ENCODE peak calls at places on chromosome 19, in nine cellular contexts. D is dorsolateral prefrontal cortex, R is heart left ventricle, K is IMR-90, H is left lung, T is AG04450, W is tibial artery, C is A549, F is esophagus muscularis mucosa. G is an unnamed sample.

GRCh38 chr19:980133-980998 is 3.8 kb upstream of the WDR18 start:
- DNase-seq in D (no peak), T (no peak), K (no peak), C (no peak), R (no peak), F (no peak), H (no peak), W (no peak), G (no peak)

GRCh38 chr19:5339950-5340636 is 519 bp downstream of the PTPRS start:
- DNase-seq in R (no peak), D (peak), K (no peak), T (no peak), C (peak), H (no peak), W (no peak), F (no peak), G (no peak)

GRCh38 chr19:46216612-46217011 is 12.9 kb upstream of the IGFL1 start:
- DNase-seq in F (no peak), H (no peak), D (no peak), K (no peak), R (no peak), W (no peak), T (no peak), C (no peak), G (no peak)

GRCh38 chr19:37855098-37855497 is 51.3 kb downstream of the WDR87 start:
- DNase-seq in K (peak), H (peak), C (no peak), D (peak), W (no peak), F (no peak), T (no peak), R (peak), G (peak)

GRCh38 chr19:10655457-10656312 is 1.5 kb downstream of the ILF3 start:
- DNase-seq in D (peak), W (no peak), R (no peak), C (no peak), K (peak), T (no peak), F (no peak), H (no peak), G (no peak)

GRCh38 chr19:58477130-58477529 is 978 bp downstream of the ZNF446 start:
- DNase-seq in W (no peak), K (no peak), R (no peak), D (no peak), C (no peak), H (no peak), F (no peak), T (no peak), G (no peak)

GRCh38 chr19:43425567-43426392 is 11.1 kb downstream of the TEX101 start:
- DNase-seq in T (no peak), R (no peak), H (no peak), W (no peak), C (no peak), K (peak), D (peak), F (no peak), G (no peak)

GRCh38 chr19:2084993-2085720 is 11.0 kb downstream of the MOB3A start:
- DNase-seq in H (peak), K (no peak), C (no peak), R (peak), D (no peak), T (no peak), F (no peak), W (no peak), G (peak)

GRCh38 chr19:2332341-2333026 is 4.0 kb downstream of the SPPL2B start:
- DNase-seq in K (no peak), W (no peak), T (no peak), C (no peak), R (no peak), D (no peak), F (no peak), H (no peak), G (peak)

GRCh38 chr19:12784394-12784870 is 6.9 kb upstream of the JUNB start:
- DNase-seq in R (no peak), W (no peak), K (peak), C (no peak), D (no peak), H (no peak), F (no peak), T (no peak), G (no peak)

GRCh38 chr19:51681286-51681956 is 11.7 kb upstream of the SPACA6 start:
- DNase-seq in T (no peak), H (no peak), K (peak), F (no peak), D (no peak), W (no peak), C (no peak), R (no peak), G (no peak)

DNA sequence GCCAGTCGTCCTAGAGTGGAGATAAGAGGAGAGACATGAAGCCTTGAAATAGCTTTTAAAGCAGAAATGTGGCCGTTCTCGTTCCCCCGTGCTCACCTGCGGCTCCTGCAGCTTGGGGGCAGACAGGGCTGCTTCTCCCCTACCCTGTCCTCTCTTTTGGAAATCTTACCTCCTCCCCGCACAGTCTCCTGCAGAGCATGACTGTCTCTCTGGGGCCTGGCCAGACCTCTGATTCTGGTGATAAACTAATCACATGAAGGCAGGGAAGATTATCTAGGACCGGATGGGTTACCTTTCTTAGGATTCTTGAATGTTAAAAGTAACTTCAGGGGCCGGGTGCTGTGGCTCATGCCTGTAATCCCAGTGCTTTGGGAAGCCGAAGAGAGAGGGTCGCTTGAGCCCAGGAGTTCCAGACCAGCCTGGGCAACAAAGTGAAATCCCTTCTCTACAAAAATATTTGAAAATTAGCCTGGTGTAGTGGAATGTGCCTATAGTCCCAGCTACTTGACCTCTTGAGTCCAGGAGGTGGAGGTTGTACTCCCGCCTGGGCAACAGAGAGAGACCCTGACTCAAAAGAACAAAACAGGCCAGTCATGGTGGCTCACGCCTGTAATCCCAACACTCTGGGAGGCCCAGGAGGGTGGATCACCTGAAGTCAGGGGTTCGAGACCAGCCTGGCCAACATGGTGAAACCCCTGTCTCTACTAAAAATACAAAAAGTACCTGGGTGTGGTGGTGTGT is 8.1 kb downstream of the CEBPA start:
- DNase-seq in C (no peak), H (no peak), W (no peak), D (no peak), R (no peak), F (no peak), T (no peak), K (no peak), G (no peak)
- H3K27ac ChIP-seq in C (peak), H (peak), W (no peak), D (no peak), R (no peak), F (no peak), T (no peak), K (no peak), G (peak)

DNA sequence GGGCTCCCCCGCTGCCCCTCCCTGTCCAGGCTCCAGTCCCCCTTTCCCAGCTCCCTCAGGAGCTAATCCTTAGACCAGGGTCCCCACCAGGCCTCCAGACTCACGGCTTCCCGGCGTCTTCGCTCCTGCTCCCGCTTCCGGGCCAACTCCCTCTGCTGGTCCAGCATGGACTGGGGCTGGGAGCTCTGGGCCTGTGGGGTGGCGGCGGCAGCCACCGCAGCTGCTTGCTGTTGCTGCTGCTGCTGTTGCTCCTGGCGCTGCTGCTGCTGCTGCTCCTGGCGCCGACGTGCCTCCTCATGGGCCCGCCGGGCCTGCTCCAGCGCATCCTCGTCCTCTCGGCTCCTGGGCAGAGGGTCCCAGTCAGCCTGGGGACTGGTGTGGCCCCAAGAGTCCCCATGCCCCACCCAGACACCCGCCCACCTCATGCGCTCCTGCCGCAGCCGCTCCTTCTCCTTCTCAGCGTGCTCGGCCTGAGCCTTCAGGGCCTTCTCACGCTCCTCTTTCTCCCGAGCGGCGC is 6.4 kb upstream of the EPHX3 start:
- DNase-seq in C (no peak), H (no peak), D (no peak), F (no peak), T (no peak), W (no peak), R (no peak), K (no peak), G (no peak)
- TF ChIP-seq CTCF in C (no peak), H (no peak), D (no peak), F (no peak), T (no peak), W (no peak), R (no peak), K (no peak), G (peak)

DNA sequence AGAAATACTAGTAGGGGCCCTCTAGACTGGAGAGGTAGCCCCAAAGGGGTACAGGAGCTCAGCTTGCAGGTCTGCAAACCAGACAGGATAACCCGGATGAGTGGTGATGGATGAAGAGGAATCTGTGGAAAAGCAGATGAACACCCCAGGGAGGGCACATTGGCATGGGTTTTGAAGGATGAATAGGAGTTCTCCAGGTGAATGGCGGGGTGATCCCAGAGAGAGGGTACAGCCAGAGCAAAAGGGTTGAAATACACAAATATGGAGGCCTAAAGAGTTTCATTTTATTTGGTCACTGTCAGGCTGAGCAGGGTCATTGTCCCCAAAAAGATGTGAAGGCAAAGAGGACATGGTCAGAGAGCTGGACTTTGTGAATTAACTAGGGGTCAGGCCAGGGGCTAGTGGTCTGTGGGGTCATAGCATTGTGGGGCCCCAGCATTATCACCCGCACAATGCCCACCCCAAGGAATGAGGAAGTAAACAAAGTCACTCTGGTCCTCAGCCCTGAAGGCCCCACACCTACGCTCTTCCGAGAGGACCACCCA is 4.8 kb downstream of the NR2F6 start:
- DNase-seq in D (no peak), F (no peak), T (no peak), R (no peak), C (no peak), H (no peak), K (no peak), W (no peak), G (no peak)
- H3K27ac ChIP-seq in D (no peak), F (peak), T (no peak), R (peak), C (peak), H (no peak), K (no peak), W (peak), G (peak)

DNA sequence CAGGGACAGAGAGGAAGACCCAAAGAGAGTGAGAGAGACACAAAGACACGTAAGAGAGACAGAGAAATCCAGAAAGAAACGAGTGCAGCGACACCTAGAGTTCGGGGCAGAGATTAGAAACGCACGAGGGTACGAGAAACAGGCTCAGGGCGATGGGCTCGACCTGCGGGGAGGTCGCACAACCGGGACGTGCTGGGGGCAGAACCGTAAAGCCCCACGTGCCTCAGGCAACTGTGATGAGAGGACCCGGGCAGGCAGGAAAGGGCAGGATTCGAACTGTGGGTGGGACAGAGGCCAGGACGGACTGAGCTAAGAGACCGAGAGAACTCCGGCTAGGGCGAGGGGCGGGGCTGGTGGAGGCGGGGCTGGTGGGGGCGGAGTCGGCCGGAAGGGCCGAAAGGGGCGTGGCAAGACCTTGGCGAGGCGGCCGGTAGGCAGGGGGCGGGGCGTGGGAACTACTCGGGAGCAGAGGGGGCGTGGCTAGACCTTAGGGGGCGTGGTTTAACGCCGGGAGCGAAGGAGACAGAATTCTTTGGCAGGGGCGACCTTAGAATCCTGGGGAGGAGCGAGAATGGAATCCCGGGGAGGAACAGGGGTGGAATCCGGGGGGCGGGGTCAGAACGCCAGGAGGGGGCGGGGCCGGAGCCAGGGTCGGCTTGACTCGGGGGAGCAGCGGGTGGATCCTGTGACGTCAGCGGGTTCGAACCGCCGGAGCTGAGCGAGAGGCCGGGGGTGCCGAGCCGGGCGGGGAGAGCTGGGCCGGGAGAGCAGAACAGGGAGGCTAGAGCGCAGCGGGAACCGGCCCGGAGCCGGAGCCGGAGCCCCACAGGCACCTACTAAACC is at the start of gene NECTIN2:
- DNase-seq in T (peak), F (peak), H (peak), K (peak), D (peak), C (peak), R (peak), W (peak), G (peak)
- TF ChIP-seq CTCF in T (peak), F (peak), H (peak), K (peak), D (no peak), C (peak), R (peak), W (peak), G (peak)

GRCh38 chr19:3335431-3336350 is 30.7 kb upstream of the NFIC start:
- DNase-seq in K (peak), C (no peak), W (peak), R (peak), F (peak), D (no peak), T (no peak), H (no peak), G (peak)

GRCh38 chr19:3333662-3334061 is 32.7 kb upstream of the NFIC start:
- DNase-seq in W (no peak), T (no peak), H (no peak), R (no peak), D (no peak), C (no peak), K (no peak), F (no peak), G (no peak)

GRCh38 chr19:3338541-3339181 is 27.7 kb upstream of the NFIC start:
- DNase-seq in C (no peak), D (no peak), R (no peak), F (no peak), K (no peak), W (peak), T (no peak), H (peak), G (no peak)

GRCh38 chr19:3336351-3336679 is 30.1 kb upstream of the NFIC start:
- DNase-seq in W (no peak), D (no peak), T (no peak), F (no peak), H (no peak), K (no peak), C (no peak), R (no peak), G (no peak)

DNA sequence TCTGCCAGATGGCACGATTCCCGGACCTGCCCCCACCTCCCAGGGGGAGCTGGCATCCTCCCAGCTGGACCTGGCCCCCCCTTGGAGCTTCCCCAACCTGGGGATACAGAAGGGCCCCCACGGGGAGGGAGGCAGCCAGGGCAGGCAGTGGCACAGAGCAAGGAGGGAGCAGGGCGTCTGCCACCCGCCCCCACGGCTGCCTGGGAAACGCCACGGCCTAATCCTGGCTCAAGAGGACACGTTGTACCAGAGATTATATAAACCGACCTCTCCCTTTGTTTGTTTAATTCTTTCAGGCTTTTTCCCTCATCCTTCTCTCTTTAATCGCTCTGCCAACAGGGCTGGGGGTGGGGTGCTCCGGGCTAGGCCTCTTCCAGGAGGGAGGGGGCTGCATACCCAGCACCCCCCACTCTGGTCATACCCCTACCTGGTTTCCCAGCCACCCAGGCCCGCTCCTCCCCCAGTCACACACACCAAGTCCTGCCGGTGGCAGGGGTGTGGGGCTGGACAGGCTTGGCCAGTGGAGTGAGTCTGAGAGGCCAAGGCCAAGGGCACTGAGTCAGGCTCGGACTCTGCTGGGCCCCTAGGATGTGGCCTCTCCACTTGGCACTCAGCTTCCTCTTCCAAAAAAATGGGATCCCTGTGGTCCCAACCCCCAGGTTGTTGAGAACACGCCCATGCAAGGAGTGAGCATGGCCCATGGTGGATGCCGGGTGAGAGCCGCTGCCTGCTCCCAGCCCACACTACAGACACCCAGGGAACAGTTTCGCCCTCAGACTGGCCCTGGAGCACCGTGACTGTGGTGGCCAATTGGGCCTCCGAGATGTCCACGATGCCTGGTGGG is 29.5 kb upstream of the NFIC start:
- DNase-seq in R (peak), C (no peak), T (peak), K (peak), W (peak), H (peak), F (peak), D (peak), G (peak)
- H3K27ac ChIP-seq in R (peak), C (peak), T (peak), K (peak), W (peak), H (peak), F (peak), D (peak), G (peak)

GRCh38 chr19:41399525-41399924 is 1.9 kb downstream of the BCKDHA start:
- DNase-seq in T (no peak), W (no peak), R (no peak), D (no peak), C (no peak), F (no peak), K (no peak), H (no peak), G (no peak)
- TF ChIP-seq CTCF in T (no peak), W (no peak), R (no peak), D (no peak), C (no peak), F (no peak), K (no peak), H (no peak), G (no peak)

DNA sequence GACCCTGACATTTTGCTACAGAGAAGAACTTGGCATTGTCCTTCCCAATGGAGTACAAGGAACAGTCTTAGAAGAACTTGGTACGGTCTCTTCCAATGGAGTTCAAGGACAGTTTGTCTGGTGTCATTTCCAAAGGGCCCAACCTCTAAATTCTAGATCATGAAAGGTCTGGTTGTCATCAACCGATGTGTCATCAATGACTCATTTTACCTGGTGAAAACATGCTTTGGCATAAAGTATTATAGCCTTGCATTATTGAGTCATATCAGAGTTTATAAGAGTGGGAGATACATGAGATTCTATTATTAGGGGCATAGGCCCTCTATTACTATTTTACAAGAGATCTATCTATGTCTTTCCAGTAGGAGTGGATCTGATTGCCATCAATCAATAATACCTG is 4.3 kb downstream of the CYP2B6 start:
- DNase-seq in T (no peak), D (no peak), K (no peak), H (no peak), W (no peak), C (no peak), F (no peak), R (no peak), G (no peak)
- H3K27ac ChIP-seq in T (no peak), D (no peak), K (no peak), H (no peak), W (no peak), C (no peak), F (no peak), R (no peak), G (no peak)

G was measured in psoas muscle.